ENCODE peak calls at places on chromosomes 13 and 19, in five cellular contexts. N, J, A, K and R are unnamed samples.

GRCh38 chr13:30908416-30908980 is 2.4 kb downstream of the MEDAG start:
- DNase-seq in N (no peak), J (no peak), A (no peak), K (no peak), R (no peak)

GRCh38 chr19:53193534-53194222 is 520 bp upstream of the ZNF665 start:
- DNase-seq in N (no peak), J (no peak), A (no peak), K (no peak), R (no peak)

GRCh38 chr19:37594982-37595382 is 306 bp downstream of the ZNF540 start:
- DNase-seq in N (no peak), J (peak; percentile 45), A (no peak), K (no peak), R (peak; percentile 43)

GRCh38 chr19:28949535-28949934 is 263.4 kb downstream of the UQCRFS1 start:
- DNase-seq in N (no peak), J (no peak), A (no peak), K (no peak), R (no peak)

GRCh38 chr13:113110852-113111315 is 5.3 kb downstream of the F7 start:
- DNase-seq in N (no peak), J (no peak), A (no peak), K (no peak), R (peak; percentile 14)

GRCh38 chr19:29965529-29965928 is 23.5 kb downstream of the URI1 start:
- DNase-seq in N (peak; percentile 37), J (no peak), A (no peak), K (no peak), R (no peak)

GRCh38 chr13:26497991-26498423 is 59.5 kb upstream of the WASF3 start:
- DNase-seq in N (peak; percentile 76), J (no peak), A (no peak), K (no peak), R (no peak)

GRCh38 chr19:5137571-5138124 is 168.7 kb downstream of the KDM4B start:
- DNase-seq in N (no peak), J (no peak), A (no peak), K (no peak), R (peak; percentile 61)

GRCh38 chr13:87274209-87274819 is 396.9 kb upstream of the SLITRK5 start:
- DNase-seq in N (no peak), J (no peak), A (peak; percentile 42), K (peak; percentile 14), R (peak; percentile 47)

GRCh38 chr19:6767357-6768235 is at the start of gene SH2D3A:
- DNase-seq in N (no peak), J (peak; percentile 88), A (peak; percentile 96), K (no peak), R (peak; percentile 64)

GRCh38 chr13:60755380-60756163 is 358.6 kb downstream of the TDRD3 start:
- DNase-seq in N (no peak), J (no peak), A (peak; percentile 0), K (no peak), R (no peak)
- TF ChIP-seq CTCF in N (no peak), J (no peak), A (no peak), K (peak; percentile 10), R (no peak)

DNA sequence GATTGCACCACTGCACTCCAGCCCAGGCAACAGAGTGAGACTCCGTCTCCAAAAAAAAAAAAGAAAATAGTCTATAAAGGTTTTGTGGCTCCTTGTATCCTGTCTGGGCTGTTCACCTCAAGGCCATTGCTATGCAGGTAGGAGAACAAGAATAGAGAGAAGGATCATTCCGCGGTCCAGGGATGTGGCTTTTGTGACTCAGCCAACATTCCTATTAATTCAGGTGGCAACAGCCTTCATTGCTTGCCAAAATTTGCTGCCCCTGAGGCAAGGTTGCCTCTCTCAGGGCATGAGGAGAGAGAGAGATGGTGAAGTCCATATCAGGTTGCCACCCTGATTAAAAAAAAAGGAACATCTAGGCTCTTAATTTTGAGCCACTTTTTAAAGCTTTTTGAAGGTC is 8.0 kb downstream of the ZNF551 start:
- DNase-seq in N (no peak), J (no peak), A (no peak), K (no peak), R (no peak)
- TF ChIP-seq CTCF in N (no peak), J (no peak), A (no peak), K (no peak), R (no peak)

DNA sequence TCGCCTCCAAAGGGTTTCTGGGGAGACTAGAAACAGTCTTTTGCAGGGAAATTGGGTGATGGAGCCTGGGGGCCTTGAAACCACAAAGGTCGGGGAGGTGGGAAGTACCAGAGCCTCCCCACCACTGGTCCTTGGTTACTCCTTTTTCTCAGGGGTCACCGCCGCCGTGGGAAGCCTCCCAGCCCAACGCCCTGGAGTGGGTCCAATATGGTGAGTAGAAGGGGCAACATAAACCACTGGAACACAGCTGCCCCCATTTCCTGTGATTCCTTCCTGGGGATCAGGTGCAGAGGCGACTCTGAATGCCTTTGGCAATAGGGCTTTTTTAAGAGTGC is 5.8 kb downstream of the PGLYRP1 start:
- DNase-seq in N (no peak), J (no peak), A (no peak), K (no peak), R (no peak)
- TF ChIP-seq CTCF in N (no peak), J (peak; percentile 30), A (no peak), K (no peak), R (peak; percentile 37)

GRCh38 chr19:44588753-44589112 is 24.6 kb upstream of the IGSF23 start:
- DNase-seq in N (no peak), J (no peak), A (no peak), K (no peak), R (no peak)

GRCh38 chr19:44585371-44586141 is 27.8 kb upstream of the IGSF23 start:
- DNase-seq in N (no peak), J (no peak), A (peak; percentile 59), K (no peak), R (no peak)

GRCh38 chr19:44592451-44592890 is 20.9 kb upstream of the IGSF23 start:
- DNase-seq in N (no peak), J (no peak), A (peak; percentile 65), K (no peak), R (no peak)

GRCh38 chr19:44590245-44591059 is 22.9 kb upstream of the IGSF23 start:
- DNase-seq in N (no peak), J (no peak), A (no peak), K (no peak), R (no peak)

GRCh38 chr19:44587863-44588752 is 25.3 kb upstream of the IGSF23 start:
- DNase-seq in N (peak; percentile 89), J (no peak), A (peak; percentile 84), K (peak; percentile 89), R (no peak)
- TF ChIP-seq CTCF in N (peak; percentile 38), J (no peak), A (peak; percentile 83), K (no peak), R (no peak)